ENCODE peak calls at places on chromosomes 11 and 22, in five cellular contexts. One of them, this sample, is unnamed.

GRCh38 chr11:77071671-77072605 is 5.2 kb downstream of the CAPN5 start:
- DNase-seq in osteoblast: peak
- DNase-seq in neural progenitor cell: no peak
- DNase-seq in RWPE1: no peak
- DNase-seq in HCT116: no peak
- DNase-seq in this sample: no peak

GRCh38 chr11:1042626-1043562 is 6.4 kb upstream of the MUC6 start:
- DNase-seq in osteoblast: peak
- DNase-seq in neural progenitor cell: no peak
- DNase-seq in RWPE1: no peak
- DNase-seq in HCT116: no peak
- DNase-seq in this sample: peak

GRCh38 chr22:25113316-25113721 is 86.3 kb upstream of the CRYBB3 start:
- DNase-seq in HCT116: no peak
- DNase-seq in RWPE1: no peak
- DNase-seq in osteoblast: no peak
- DNase-seq in neural progenitor cell: no peak
- DNase-seq in this sample: no peak

GRCh38 chr11:84714316-84714780 is 912.8 kb downstream of the DLG2 start:
- DNase-seq in HCT116: peak
- DNase-seq in RWPE1: peak
- DNase-seq in neural progenitor cell: peak
- DNase-seq in osteoblast: no peak
- DNase-seq in this sample: peak

GRCh38 chr11:64643927-64644326 is 52.9 kb downstream of the SLC22A12 start:
- DNase-seq in neural progenitor cell: no peak
- DNase-seq in osteoblast: peak
- DNase-seq in RWPE1: no peak
- DNase-seq in HCT116: no peak
- DNase-seq in this sample: no peak

GRCh38 chr11:114318361-114318760 is 22.2 kb downstream of the NNMT start:
- DNase-seq in neural progenitor cell: peak
- DNase-seq in osteoblast: no peak
- DNase-seq in RWPE1: no peak
- DNase-seq in HCT116: no peak
- DNase-seq in this sample: no peak

GRCh38 chr11:107583629-107584195 is 7.2 kb upstream of the ELMOD1 start:
- DNase-seq in RWPE1: no peak
- DNase-seq in osteoblast: peak
- DNase-seq in neural progenitor cell: no peak
- DNase-seq in HCT116: no peak
- DNase-seq in this sample: no peak

GRCh38 chr22:17119481-17120202 is 1.5 kb downstream of the TMEM121B start:
- DNase-seq in RWPE1: no peak
- DNase-seq in HCT116: no peak
- DNase-seq in osteoblast: peak
- DNase-seq in neural progenitor cell: peak
- DNase-seq in this sample: peak

GRCh38 chr11:61968758-61969390 is 1.4 kb upstream of the FTH1 start:
- DNase-seq in osteoblast: no peak
- DNase-seq in RWPE1: no peak
- DNase-seq in HCT116: no peak
- DNase-seq in neural progenitor cell: no peak
- DNase-seq in this sample: peak

GRCh38 chr22:42180349-42180842 is 49.8 kb upstream of the CYP2D6 start:
- DNase-seq in neural progenitor cell: no peak
- DNase-seq in HCT116: no peak
- DNase-seq in osteoblast: no peak
- DNase-seq in RWPE1: no peak
- DNase-seq in this sample: no peak

GRCh38 chr11:76208829-76209670 is 2.7 kb upstream of the WNT11 start:
- DNase-seq in neural progenitor cell: peak
- DNase-seq in RWPE1: peak
- DNase-seq in HCT116: no peak
- DNase-seq in osteoblast: peak
- DNase-seq in this sample: peak

GRCh38 chr11:95108159-95108611 is 18.5 kb downstream of the ENDOD1 start:
- DNase-seq in neural progenitor cell: peak
- DNase-seq in HCT116: no peak
- DNase-seq in osteoblast: peak
- DNase-seq in RWPE1: peak
- DNase-seq in this sample: peak

GRCh38 chr11:32586576-32587190 is 3.1 kb downstream of the EIF3M start:
- DNase-seq in osteoblast: peak
- DNase-seq in neural progenitor cell: peak
- DNase-seq in RWPE1: peak
- DNase-seq in HCT116: peak
- DNase-seq in this sample: no peak

GRCh38 chr22:46250783-46251125 is 661 bp upstream of the CDPF1 start:
- DNase-seq in osteoblast: no peak
- DNase-seq in HCT116: no peak
- DNase-seq in neural progenitor cell: no peak
- DNase-seq in RWPE1: no peak
- DNase-seq in this sample: no peak

GRCh38 chr11:112784323-112785073 is 176.7 kb upstream of the NCAM1 start:
- DNase-seq in neural progenitor cell: peak
- DNase-seq in HCT116: no peak
- DNase-seq in RWPE1: no peak
- DNase-seq in osteoblast: no peak
- DNase-seq in this sample: no peak

GRCh38 chr22:20606041-20606783 is 98.8 kb downstream of the MED15 start:
- DNase-seq in HCT116: peak
- DNase-seq in neural progenitor cell: peak
- DNase-seq in osteoblast: peak
- DNase-seq in RWPE1: peak
- DNase-seq in this sample: peak

GRCh38 chr22:26667140-26667539 is 9.8 kb downstream of the MIAT start:
- DNase-seq in HCT116: no peak
- DNase-seq in RWPE1: no peak
- DNase-seq in osteoblast: no peak
- DNase-seq in neural progenitor cell: no peak
- DNase-seq in this sample: no peak

GRCh38 chr22:42959472-42960145 is 55.3 kb downstream of the PACSIN2 start:
- DNase-seq in HCT116: no peak
- DNase-seq in neural progenitor cell: no peak
- DNase-seq in RWPE1: peak
- DNase-seq in osteoblast: peak
- DNase-seq in this sample: no peak

GRCh38 chr11:86798988-86799387 is 1.4 kb upstream of the PRSS23 start:
- DNase-seq in RWPE1: no peak
- DNase-seq in neural progenitor cell: no peak
- DNase-seq in HCT116: no peak
- DNase-seq in osteoblast: no peak
- DNase-seq in this sample: no peak

GRCh38 chr11:119970566-119970965 is 167.3 kb downstream of the TRIM29 start:
- DNase-seq in HCT116: no peak
- DNase-seq in RWPE1: no peak
- DNase-seq in osteoblast: peak
- DNase-seq in neural progenitor cell: no peak
- DNase-seq in this sample: no peak

GRCh38 chr11:6413791-6414231 is 5.1 kb downstream of the APBB1 start:
- DNase-seq in neural progenitor cell: no peak
- DNase-seq in RWPE1: no peak
- DNase-seq in HCT116: no peak
- DNase-seq in osteoblast: no peak
- DNase-seq in this sample: no peak

GRCh38 chr11:66324626-66325025 is 7.8 kb upstream of the CD248 start:
- DNase-seq in neural progenitor cell: no peak
- DNase-seq in osteoblast: peak
- DNase-seq in HCT116: no peak
- DNase-seq in RWPE1: no peak
- DNase-seq in this sample: no peak

GRCh38 chr11:70790671-70791300 is 392.5 kb downstream of the CTTN start:
- DNase-seq in HCT116: no peak
- DNase-seq in neural progenitor cell: peak
- DNase-seq in osteoblast: peak
- DNase-seq in RWPE1: no peak
- DNase-seq in this sample: no peak

GRCh38 chr22:35109613-35110012 is 43.7 kb downstream of the ISX start:
- DNase-seq in RWPE1: no peak
- DNase-seq in osteoblast: no peak
- DNase-seq in neural progenitor cell: no peak
- DNase-seq in HCT116: no peak
- DNase-seq in this sample: no peak

GRCh38 chr11:103109818-103110388 is 677 bp downstream of the DYNC2H1 start:
- DNase-seq in RWPE1: no peak
- DNase-seq in HCT116: no peak
- DNase-seq in neural progenitor cell: peak
- DNase-seq in osteoblast: no peak
- DNase-seq in this sample: peak

GRCh38 chr22:37167176-37167980 is 17.7 kb upstream of the IL2RB start:
- DNase-seq in neural progenitor cell: no peak
- DNase-seq in RWPE1: no peak
- DNase-seq in osteoblast: no peak
- DNase-seq in HCT116: no peak
- DNase-seq in this sample: peak

GRCh38 chr11:76598426-76598839 is 72.1 kb downstream of the LRRC32 start:
- DNase-seq in osteoblast: peak
- DNase-seq in HCT116: peak
- DNase-seq in RWPE1: no peak
- DNase-seq in neural progenitor cell: peak
- DNase-seq in this sample: no peak

GRCh38 chr22:47377926-47378560 is 615.6 kb downstream of the TBC1D22A start:
- DNase-seq in neural progenitor cell: no peak
- DNase-seq in RWPE1: no peak
- DNase-seq in osteoblast: peak
- DNase-seq in HCT116: no peak
- DNase-seq in this sample: no peak

GRCh38 chr22:26367402-26368245 is 61.4 kb upstream of the ASPHD2 start:
- DNase-seq in osteoblast: peak
- DNase-seq in RWPE1: peak
- DNase-seq in neural progenitor cell: peak
- DNase-seq in HCT116: peak
- DNase-seq in this sample: no peak

GRCh38 chr11:115194798-115195101 is 309.5 kb downstream of the CADM1 start:
- DNase-seq in osteoblast: no peak
- DNase-seq in HCT116: no peak
- DNase-seq in neural progenitor cell: no peak
- DNase-seq in RWPE1: no peak
- DNase-seq in this sample: no peak

GRCh38 chr11:76436020-76436419 is 8.8 kb upstream of the EMSY start:
- DNase-seq in HCT116: no peak
- DNase-seq in RWPE1: no peak
- DNase-seq in osteoblast: peak
- DNase-seq in neural progenitor cell: no peak
- DNase-seq in this sample: no peak

GRCh38 chr11:115334932-115335788 is 169.1 kb downstream of the CADM1 start:
- DNase-seq in RWPE1: peak
- DNase-seq in osteoblast: no peak
- DNase-seq in HCT116: no peak
- DNase-seq in neural progenitor cell: peak
- DNase-seq in this sample: no peak

GRCh38 chr11:21410513-21410912 is 741.1 kb downstream of the NELL1 start:
- DNase-seq in osteoblast: no peak
- DNase-seq in HCT116: no peak
- DNase-seq in neural progenitor cell: no peak
- DNase-seq in RWPE1: no peak
- DNase-seq in this sample: no peak

GRCh38 chr11:35160902-35161585 is 22.1 kb downstream of the CD44 start:
- DNase-seq in osteoblast: no peak
- DNase-seq in HCT116: no peak
- DNase-seq in neural progenitor cell: no peak
- DNase-seq in RWPE1: no peak
- DNase-seq in this sample: no peak

GRCh38 chr22:29071261-29072045 is 1.4 kb upstream of the KREMEN1 start:
- DNase-seq in HCT116: no peak
- DNase-seq in osteoblast: peak
- DNase-seq in neural progenitor cell: peak
- DNase-seq in RWPE1: peak
- DNase-seq in this sample: peak

DNA sequence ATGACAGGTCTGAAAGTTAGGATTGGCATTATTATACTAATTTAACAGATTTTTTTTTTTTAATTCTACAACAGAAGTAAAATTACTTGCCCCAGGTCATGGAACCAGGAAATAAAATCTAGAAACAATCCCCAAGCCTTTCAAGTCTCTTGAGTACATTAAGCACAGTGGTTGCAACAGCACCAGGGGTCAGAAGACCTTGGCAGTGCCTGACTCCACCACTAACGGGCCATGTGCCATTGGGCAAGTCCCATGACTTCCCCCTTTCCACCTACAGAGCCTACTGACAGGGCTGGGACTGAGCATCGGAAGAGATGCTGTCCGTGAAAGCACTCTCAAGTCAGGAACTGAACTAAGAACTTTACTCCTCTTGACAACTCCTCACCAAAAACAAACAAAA is 98.6 kb upstream of the AKIP1 start:
- DNase-seq in HCT116: no peak
- DNase-seq in neural progenitor cell: no peak
- DNase-seq in RWPE1: no peak
- DNase-seq in osteoblast: no peak
- DNase-seq in this sample: no peak
- TF ChIP-seq CTCF in HCT116: no peak
- TF ChIP-seq CTCF in neural progenitor cell: no peak
- TF ChIP-seq CTCF in RWPE1: no peak
- TF ChIP-seq CTCF in osteoblast: no peak
- TF ChIP-seq CTCF in this sample: no peak

GRCh38 chr11:130389315-130389935 is 39.0 kb downstream of the ADAMTS8 start:
- DNase-seq in RWPE1: no peak
- DNase-seq in HCT116: no peak
- DNase-seq in osteoblast: no peak
- DNase-seq in neural progenitor cell: no peak
- DNase-seq in this sample: peak
- H3K27ac ChIP-seq in RWPE1: no peak
- H3K27ac ChIP-seq in HCT116: no peak
- H3K27ac ChIP-seq in osteoblast: no peak
- H3K27ac ChIP-seq in neural progenitor cell: no peak
- H3K27ac ChIP-seq in this sample: peak

GRCh38 chr11:118176400-118177134 is at the start of gene SCN2B:
- DNase-seq in RWPE1: peak
- DNase-seq in osteoblast: no peak
- DNase-seq in neural progenitor cell: no peak
- DNase-seq in HCT116: no peak
- DNase-seq in this sample: no peak

GRCh38 chr11:118172356-118172755 is 4.1 kb downstream of the SCN2B start:
- DNase-seq in RWPE1: no peak
- DNase-seq in HCT116: no peak
- DNase-seq in osteoblast: peak
- DNase-seq in neural progenitor cell: no peak
- DNase-seq in this sample: no peak

GRCh38 chr11:118174006-118174567 is 2.4 kb downstream of the SCN2B start:
- DNase-seq in HCT116: no peak
- DNase-seq in osteoblast: peak
- DNase-seq in neural progenitor cell: no peak
- DNase-seq in RWPE1: no peak
- DNase-seq in this sample: no peak

GRCh38 chr11:118175600-118176399 is 639 bp downstream of the SCN2B start:
- DNase-seq in osteoblast: peak
- DNase-seq in RWPE1: no peak
- DNase-seq in neural progenitor cell: no peak
- DNase-seq in HCT116: no peak
- DNase-seq in this sample: no peak

GRCh38 chr11:118175031-118175531 is 1.4 kb downstream of the SCN2B start:
- DNase-seq in osteoblast: peak
- DNase-seq in RWPE1: peak
- DNase-seq in HCT116: no peak
- DNase-seq in neural progenitor cell: no peak
- DNase-seq in this sample: no peak
- TF ChIP-seq CTCF in osteoblast: no peak
- TF ChIP-seq CTCF in RWPE1: no peak
- TF ChIP-seq CTCF in HCT116: no peak
- TF ChIP-seq CTCF in neural progenitor cell: no peak
- TF ChIP-seq CTCF in this sample: no peak

GRCh38 chr22:23850136-23850611 is 7.5 kb upstream of the SLC2A11 start:
- DNase-seq in osteoblast: peak
- DNase-seq in neural progenitor cell: no peak
- DNase-seq in HCT116: no peak
- DNase-seq in RWPE1: no peak
- DNase-seq in this sample: peak
- H3K27ac ChIP-seq in osteoblast: no peak
- H3K27ac ChIP-seq in neural progenitor cell: no peak
- H3K27ac ChIP-seq in HCT116: no peak
- H3K27ac ChIP-seq in RWPE1: no peak
- H3K27ac ChIP-seq in this sample: no peak